ENCODE peak calls at places on chromosomes 6 and 20, in six cellular contexts. Y is A549; P is uterus; O is adrenal gland; U is thoracic aorta; J is CD4-positive, alpha-beta memory T cell. Z is an unnamed sample.
A peak's percentile ranks its signal among the peaks of the same experiment; 100 is the strongest.

GRCh38 chr6:117920493-117920845 is 13.4 kb downstream of the SLC35F1 start:
- DNase-seq in Y (no peak), P (no peak), O (no peak), U (no peak), J (no peak), Z (no peak)

GRCh38 chr6:96499781-96500180 is 21.8 kb upstream of the UFL1 start:
- DNase-seq in Y (no peak), P (no peak), O (no peak), U (no peak), J (peak; percentile 76), Z (no peak)

GRCh38 chr6:138891255-138891986 is 95.5 kb downstream of the ECT2L start:
- DNase-seq in Y (no peak), P (no peak), O (no peak), U (no peak), J (no peak), Z (no peak)

GRCh38 chr6:160116411-160116810 is 5.2 kb upstream of the SLC22A1 start:
- DNase-seq in Y (no peak), P (no peak), O (no peak), U (no peak), J (no peak), Z (no peak)

GRCh38 chr6:116008470-116009229 is 52.0 kb downstream of the FRK start:
- DNase-seq in Y (no peak), P (no peak), O (peak; percentile 54), U (peak; percentile 16), J (no peak), Z (no peak)

GRCh38 chr6:161152904-161153662 is 120.8 kb downstream of the AGPAT4 start:
- DNase-seq in Y (peak; percentile 6), P (no peak), O (no peak), U (no peak), J (no peak), Z (no peak)

GRCh38 chr20:12970372-12970821 is 38.4 kb upstream of the SPTLC3 start:
- DNase-seq in Y (peak; percentile 20), P (no peak), O (no peak), U (no peak), J (peak; percentile 2), Z (no peak)

GRCh38 chr6:52909531-52909930 is at the start of gene GSTA3:
- DNase-seq in Y (no peak), P (no peak), O (no peak), U (no peak), J (no peak), Z (no peak)

GRCh38 chr6:38015341-38015740 is 195.8 kb downstream of the ZFAND3 start:
- DNase-seq in Y (no peak), P (no peak), O (no peak), U (no peak), J (no peak), Z (no peak)

GRCh38 chr6:2410982-2411381 is 165.6 kb upstream of the GMDS start:
- DNase-seq in Y (no peak), P (no peak), O (no peak), U (no peak), J (no peak), Z (no peak)

GRCh38 chr6:149967591-149967990 is 3.8 kb downstream of the ULBP1 start:
- DNase-seq in Y (no peak), P (no peak), O (no peak), U (no peak), J (no peak), Z (no peak)

GRCh38 chr6:124882580-124883393 is 79.5 kb upstream of the RNF217 start:
- DNase-seq in Y (no peak), P (no peak), O (no peak), U (no peak), J (no peak), Z (no peak)

GRCh38 chr6:39496951-39497350 is 174.4 kb upstream of the KCNK16 start:
- DNase-seq in Y (no peak), P (peak; percentile 52), O (peak; percentile 33), U (peak; percentile 7), J (no peak), Z (no peak)

GRCh38 chr6:106417572-106418147 is 57.1 kb downstream of the CRYBG1 start:
- DNase-seq in Y (no peak), P (no peak), O (no peak), U (no peak), J (no peak), Z (no peak)

GRCh38 chr6:18820725-18821124 is 433.6 kb downstream of the RNF144B start:
- DNase-seq in Y (no peak), P (no peak), O (no peak), U (no peak), J (no peak), Z (no peak)

GRCh38 chr20:62671765-62672164 is 29.5 kb downstream of the SLCO4A1 start:
- DNase-seq in Y (no peak), P (no peak), O (no peak), U (no peak), J (no peak), Z (no peak)

GRCh38 chr6:164838068-164838615 is 471.3 kb downstream of the C6orf118 start:
- DNase-seq in Y (no peak), P (no peak), O (no peak), U (no peak), J (no peak), Z (no peak)

GRCh38 chr6:72938104-72938503 is 287.2 kb downstream of the KHDC1L start:
- DNase-seq in Y (no peak), P (no peak), O (no peak), U (no peak), J (no peak), Z (no peak)

GRCh38 chr6:13395272-13396237 is 67.2 kb upstream of the TBC1D7 start:
- DNase-seq in Y (no peak), P (peak; percentile 50), O (peak; percentile 88), U (peak; percentile 58), J (no peak), Z (no peak)

GRCh38 chr6:63537126-63537958 is 34.9 kb upstream of the LOC128125822 start:
- DNase-seq in Y (no peak), P (no peak), O (no peak), U (no peak), J (no peak), Z (no peak)

GRCh38 chr6:36685926-36686667 is 7.6 kb downstream of the CDKN1A start:
- DNase-seq in Y (no peak), P (no peak), O (peak; percentile 43), U (no peak), J (no peak), Z (peak; percentile 77)

GRCh38 chr6:87916446-87916845 is 131.2 kb upstream of the SPACA1 start:
- DNase-seq in Y (no peak), P (no peak), O (no peak), U (no peak), J (no peak), Z (no peak)

GRCh38 chr6:36358235-36358915 is 21.7 kb upstream of the BNIP5 start:
- DNase-seq in Y (no peak), P (no peak), O (no peak), U (no peak), J (no peak), Z (no peak)

GRCh38 chr20:7836076-7836475 is 104.2 kb downstream of the HAO1 start:
- DNase-seq in Y (no peak), P (no peak), O (no peak), U (no peak), J (no peak), Z (no peak)

GRCh38 chr6:11525468-11526155 is 11.9 kb upstream of the TMEM170B start:
- DNase-seq in Y (no peak), P (peak; percentile 31), O (peak; percentile 55), U (no peak), J (no peak), Z (no peak)

DNA sequence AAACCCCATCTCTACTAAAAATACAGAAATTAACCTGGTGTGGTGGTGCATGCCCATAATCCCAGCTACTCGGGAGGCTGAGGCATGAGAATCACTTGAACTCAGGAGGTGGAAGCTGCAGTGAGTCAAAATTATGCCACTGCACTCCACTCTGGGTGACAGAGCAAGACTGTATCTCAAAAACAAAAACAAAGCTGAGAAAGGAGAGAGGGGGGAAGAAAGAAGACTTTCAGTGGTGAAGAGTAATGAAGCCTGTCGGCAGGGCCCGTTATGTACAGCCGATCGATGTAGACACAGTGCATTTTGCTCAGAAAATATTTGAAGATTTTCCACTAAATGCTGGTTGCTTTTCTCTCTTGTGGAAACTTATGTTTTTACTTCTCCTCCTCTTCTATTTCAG is 13.8 kb downstream of the VAPB start:
- DNase-seq in Y (no peak), P (no peak), O (no peak), U (no peak), J (no peak), Z (no peak)
- H3K4me1 ChIP-seq in Y (peaks cover 30% of the 10 kb centered on the region), P (no peaks in the 10 kb centered on the region), O (peaks cover 65% of the 10 kb centered on the region), U (peaks cover 13% of the 10 kb centered on the region), J (peaks cover 95% of the 10 kb centered on the region), Z (peaks cover 50% of the 10 kb centered on the region)

GRCh38 chr6:26331809-26332226 is 33.2 kb upstream of the BTN3A2 start:
- DNase-seq in Y (no peak), P (no peak), O (no peak), U (no peak), J (peak; percentile 34), Z (no peak)

GRCh38 chr6:26328265-26328844 is 36.6 kb upstream of the BTN3A2 start:
- DNase-seq in Y (no peak), P (no peak), O (no peak), U (no peak), J (peak; percentile 38), Z (no peak)

GRCh38 chr6:26327450-26328264 is 37.3 kb upstream of the BTN3A2 start:
- DNase-seq in Y (no peak), P (no peak), O (no peak), U (no peak), J (peak; percentile 62), Z (no peak)

GRCh38 chr6:26330835-26331808 is 33.9 kb upstream of the BTN3A2 start:
- DNase-seq in Y (no peak), P (no peak), O (no peak), U (no peak), J (peak; percentile 44), Z (no peak)

GRCh38 chr6:26329763-26330511 is 35.1 kb upstream of the BTN3A2 start:
- DNase-seq in Y (no peak), P (no peak), O (no peak), U (no peak), J (peak; percentile 62), Z (no peak)
- H3K4me3 ChIP-seq in Y (peak overlapping the region; percentile 69), P (no peak overlapping the region), O (no peak overlapping the region), U (no peak overlapping the region), J (no peak overlapping the region), Z (no peak overlapping the region)

GRCh38 chr6:127338936-127339335 is 4.5 kb downstream of the ECHDC1 start:
- DNase-seq in Y (no peak), P (no peak), O (no peak), U (no peak), J (no peak), Z (no peak)
- H3K4me1 ChIP-seq in Y (peaks cover 18% of the 10 kb centered on the region), P (no peaks in the 10 kb centered on the region), O (peaks cover 26% of the 10 kb centered on the region), U (peaks cover 21% of the 10 kb centered on the region), J (peaks cover 44% of the 10 kb centered on the region), Z (peaks cover 33% of the 10 kb centered on the region)

DNA sequence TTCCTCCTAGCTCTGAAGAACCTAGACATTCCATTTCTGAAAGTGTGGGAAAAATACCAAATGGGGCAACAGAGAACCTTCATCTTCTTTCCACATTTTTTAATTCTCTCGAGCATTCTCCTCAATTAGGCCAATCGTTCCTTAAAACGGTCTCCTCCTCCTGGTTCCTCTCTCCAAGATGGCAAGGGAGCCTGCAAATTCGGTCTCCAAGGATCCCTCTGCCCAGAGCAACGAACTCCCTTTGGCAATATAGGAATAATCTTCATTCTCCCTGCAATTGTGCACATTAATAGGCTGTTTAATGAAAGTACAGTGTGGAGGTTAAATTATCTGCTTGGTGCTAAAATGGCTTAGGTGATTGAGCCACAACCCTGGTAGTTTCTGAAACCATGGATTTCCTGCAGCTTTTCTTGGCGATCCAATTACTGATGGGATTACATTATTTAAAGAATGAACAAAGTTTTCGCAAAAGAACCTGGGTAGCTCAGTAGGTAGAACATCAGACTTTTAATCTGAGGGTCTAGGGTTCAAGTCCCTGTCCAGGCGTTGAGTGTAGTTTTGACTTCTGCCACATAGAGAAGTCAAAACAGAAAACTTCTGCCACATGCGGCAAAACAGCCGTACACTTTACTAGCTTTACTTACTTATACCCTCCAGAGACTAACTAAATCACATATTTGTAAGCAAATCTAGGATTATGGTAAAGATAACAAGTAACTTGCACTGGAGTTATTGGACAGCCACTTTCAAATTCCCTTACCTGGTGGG is 102.9 kb upstream of the ZNF184 start:
- DNase-seq in Y (no peak), P (no peak), O (no peak), U (no peak), J (no peak), Z (no peak)
- H3K4me3 ChIP-seq in Y (no peak overlapping the region), P (no peak overlapping the region), O (no peak overlapping the region), U (no peak overlapping the region), J (no peak overlapping the region), Z (no peak overlapping the region)

Z was measured in suprapubic skin.